ENCODE peak calls at places on chromosomes 4 and X, in eight cellular contexts. S, X, R, Q, C, O, V and N are unnamed samples. For H3K9me3 and H3K4me1, the result is how much of the 10 kb centered on the place peaks cover.

GRCh38 chrX:152025656-152026440 is 51.4 kb upstream of the GABRE start:
- DNase-seq in S (no peak), X (no peak), R (no peak), Q (no peak), C (no peak), O (no peak), V (no peak), N (no peak)

GRCh38 chr4:53196195-53196641 is 169.6 kb downstream of the SCFD2 start:
- DNase-seq in S (no peak), X (no peak), R (no peak), Q (no peak), C (no peak), O (no peak), V (peak), N (no peak)

GRCh38 chr4:140291259-140291658 is 82.2 kb upstream of the SCOC start:
- DNase-seq in S (no peak), X (no peak), R (no peak), Q (no peak), C (no peak), O (no peak), V (no peak), N (no peak)

GRCh38 chr4:72895408-72895807 is 174.1 kb downstream of the COX18 start:
- DNase-seq in S (no peak), X (no peak), R (peak), Q (no peak), C (no peak), O (no peak), V (no peak), N (no peak)

GRCh38 chrX:134258202-134258601 is 21.2 kb downstream of the CCDC160 start:
- DNase-seq in S (no peak), X (no peak), R (no peak), Q (no peak), C (no peak), O (no peak), V (no peak), N (no peak)

GRCh38 chr4:126405369-126405982 is 1090.7 kb downstream of the FAT4 start:
- DNase-seq in S (no peak), X (peak), R (no peak), Q (peak), C (no peak), O (no peak), V (peak), N (no peak)

GRCh38 chr4:147749811-147750321 is 18.0 kb downstream of the ARHGAP10 start:
- DNase-seq in S (no peak), X (no peak), R (no peak), Q (no peak), C (no peak), O (no peak), V (no peak), N (no peak)

GRCh38 chr4:175536852-175537453 is 275.1 kb downstream of the GPM6A start:
- DNase-seq in S (no peak), X (peak), R (no peak), Q (no peak), C (no peak), O (no peak), V (no peak), N (peak)

GRCh38 chr4:138555584-138555983 is 313.4 kb upstream of the SLC7A11 start:
- DNase-seq in S (no peak), X (peak), R (peak), Q (peak), C (no peak), O (no peak), V (no peak), N (peak)

GRCh38 chrX:48507246-48507645 is 1.5 kb upstream of the PORCN start:
- DNase-seq in S (no peak), X (no peak), R (no peak), Q (no peak), C (no peak), O (no peak), V (no peak), N (no peak)

GRCh38 chr4:140256335-140256734 is 102.4 kb upstream of the MAML3 start:
- DNase-seq in S (no peak), X (no peak), R (peak), Q (peak), C (peak), O (no peak), V (peak), N (peak)

GRCh38 chrX:104137496-104137895 is 19.3 kb downstream of the SLC25A53 start:
- DNase-seq in S (no peak), X (no peak), R (no peak), Q (no peak), C (no peak), O (no peak), V (peak), N (no peak)

GRCh38 chrX:28491322-28491721 is 95.9 kb upstream of the IL1RAPL1 start:
- DNase-seq in S (no peak), X (no peak), R (no peak), Q (no peak), C (no peak), O (no peak), V (no peak), N (no peak)

GRCh38 chrX:2334237-2334636 is 166.5 kb downstream of the DHRSX start:
- DNase-seq in S (no peak), X (no peak), R (no peak), Q (no peak), C (no peak), O (no peak), V (no peak), N (no peak)

GRCh38 chr4:42350611-42351182 is 46.6 kb upstream of the SHISA3 start:
- DNase-seq in S (no peak), X (no peak), R (no peak), Q (no peak), C (no peak), O (no peak), V (no peak), N (no peak)

GRCh38 chr4:155207534-155208257 is 740 bp upstream of the NPY2R start:
- DNase-seq in S (no peak), X (peak), R (peak), Q (peak), C (no peak), O (no peak), V (peak), N (no peak)

GRCh38 chr4:7458066-7458425 is 23.3 kb upstream of the PSAPL1 start:
- DNase-seq in S (no peak), X (no peak), R (no peak), Q (no peak), C (no peak), O (no peak), V (no peak), N (no peak)

GRCh38 chr4:107243141-107243779 is 207.1 kb upstream of the DKK2 start:
- DNase-seq in S (no peak), X (no peak), R (no peak), Q (no peak), C (peak), O (no peak), V (no peak), N (no peak)

GRCh38 chrX:3244955-3245354 is 101.5 kb downstream of the MXRA5 start:
- DNase-seq in S (no peak), X (no peak), R (no peak), Q (no peak), C (no peak), O (no peak), V (peak), N (peak)

GRCh38 chr4:165079476-165079875 is 25.8 kb downstream of the TRIM75 start:
- DNase-seq in S (no peak), X (peak), R (peak), Q (no peak), C (peak), O (peak), V (peak), N (peak)

GRCh38 chr4:187615972-187616371 is 379.6 kb upstream of the ZFP42 start:
- DNase-seq in S (no peak), X (no peak), R (no peak), Q (no peak), C (no peak), O (no peak), V (no peak), N (no peak)

GRCh38 chr4:41580007-41580406 is 42.0 kb downstream of the LIMCH1 start:
- DNase-seq in S (no peak), X (no peak), R (no peak), Q (no peak), C (no peak), O (no peak), V (no peak), N (no peak)

GRCh38 chrX:131729295-131729694 is 185.4 kb downstream of the OR13H1 start:
- DNase-seq in S (no peak), X (no peak), R (no peak), Q (no peak), C (peak), O (no peak), V (no peak), N (no peak)

GRCh38 chrX:117839544-117839943 is 277.1 kb downstream of the KLHL13 start:
- DNase-seq in S (no peak), X (no peak), R (peak), Q (peak), C (no peak), O (no peak), V (no peak), N (no peak)

GRCh38 chrX:154019633-154020499 is at the start of gene IRAK1:
- DNase-seq in S (peak), X (peak), R (peak), Q (no peak), C (peak), O (no peak), V (peak), N (peak)

GRCh38 chr4:153816542-153816941 is 27.7 kb upstream of the SFRP2 start:
- DNase-seq in S (no peak), X (no peak), R (peak), Q (peak), C (no peak), O (no peak), V (no peak), N (no peak)

GRCh38 chr4:148058160-148058859 is 326.4 kb downstream of the ARHGAP10 start:
- DNase-seq in S (no peak), X (no peak), R (no peak), Q (no peak), C (no peak), O (no peak), V (no peak), N (no peak)

GRCh38 chr4:102847687-102848086 is 20.3 kb upstream of the UBE2D3 start:
- DNase-seq in S (no peak), X (no peak), R (no peak), Q (no peak), C (no peak), O (no peak), V (no peak), N (no peak)

GRCh38 chr4:85807247-85807915 is 332.4 kb downstream of the ARHGAP24 start:
- DNase-seq in S (no peak), X (no peak), R (no peak), Q (no peak), C (no peak), O (no peak), V (peak), N (no peak)

GRCh38 chr4:156968479-156968984 is 3.1 kb downstream of the PDGFC start:
- DNase-seq in S (no peak), X (peak), R (peak), Q (peak), C (peak), O (no peak), V (peak), N (peak)

GRCh38 chr4:137909910-137910309 is 332.2 kb downstream of the SLC7A11 start:
- DNase-seq in S (no peak), X (peak), R (peak), Q (peak), C (peak), O (no peak), V (no peak), N (no peak)

GRCh38 chrX:133415276-133416105 is at the start of gene GPC4:
- DNase-seq in S (no peak), X (peak), R (peak), Q (peak), C (peak), O (peak), V (no peak), N (peak)

GRCh38 chrX:154712781-154713391 is 38.0 kb downstream of the GAB3 start:
- DNase-seq in S (peak), X (no peak), R (no peak), Q (no peak), C (no peak), O (no peak), V (peak), N (peak)

GRCh38 chr4:61985426-61985825 is 785.3 kb downstream of the ADGRL3 start:
- DNase-seq in S (no peak), X (no peak), R (no peak), Q (no peak), C (no peak), O (no peak), V (no peak), N (no peak)
- H3K9me3 ChIP-seq in S (under half), X (under half), R (under half), Q (under half), C (under half), O (under half), V (under half), N (under half)

GRCh38 chrX:24027086-24027485 is at the start of gene KLHL15:
- DNase-seq in S (no peak), X (no peak), R (peak), Q (no peak), C (no peak), O (no peak), V (no peak), N (no peak)
- H3K27ac ChIP-seq in S (peak), X (peak), R (peak), Q (no peak), C (peak), O (peak), V (peak), N (peak)

DNA sequence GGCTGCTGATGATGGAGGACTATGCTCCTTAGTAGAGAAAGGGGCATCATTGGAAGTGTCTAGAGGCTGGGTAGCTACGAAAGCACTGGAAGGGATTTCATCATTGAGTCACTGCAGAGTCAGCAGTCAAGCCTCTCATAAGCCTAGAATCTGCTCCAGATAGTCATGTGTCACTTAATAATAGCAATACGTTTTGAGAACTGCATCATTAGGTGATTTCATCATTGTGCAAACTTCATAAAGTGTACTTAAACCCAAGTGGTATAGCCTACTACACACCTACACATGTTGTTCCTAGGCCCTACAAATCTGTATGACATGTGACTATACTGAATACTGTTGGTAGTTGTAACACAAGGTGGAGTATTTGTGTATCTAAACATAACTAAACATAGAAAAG is 165.6 kb downstream of the PTTG2 start:
- DNase-seq in S (no peak), X (no peak), R (no peak), Q (no peak), C (no peak), O (no peak), V (no peak), N (no peak)
- H3K4me1 ChIP-seq in S (under half), X (under half), R (under half), Q (under half), C (under half), O (under half), V (under half), N (under half)

DNA sequence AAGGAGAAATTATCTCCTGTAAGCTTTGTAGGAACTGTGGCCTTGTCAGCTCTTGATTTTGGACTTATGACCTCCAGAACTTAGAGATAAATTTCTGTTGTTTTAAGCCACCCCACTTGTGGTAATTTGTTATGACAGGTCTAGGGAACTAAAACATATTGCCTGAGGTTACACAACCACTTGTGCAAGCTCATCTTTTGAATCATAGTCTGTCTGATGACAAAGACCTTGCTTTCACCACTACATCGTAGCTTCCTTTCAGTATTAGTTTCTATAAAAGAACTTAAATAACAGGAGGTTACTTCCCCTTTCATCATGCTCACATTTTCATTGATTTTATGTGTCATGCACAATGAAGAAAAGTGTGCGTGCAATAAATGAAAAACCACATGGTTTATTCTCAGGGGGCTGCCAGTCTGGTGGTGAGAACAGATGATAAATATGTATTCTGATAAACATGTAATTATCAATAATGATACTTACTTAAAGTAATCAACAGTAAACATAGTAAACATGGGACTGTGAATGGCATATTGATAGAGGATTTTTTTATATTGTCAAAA is 690.0 kb upstream of the HS3ST1 start:
- DNase-seq in S (no peak), X (no peak), R (no peak), Q (no peak), C (no peak), O (no peak), V (no peak), N (no peak)
- H3K9me3 ChIP-seq in S (under half), X (under half), R (under half), Q (under half), C (under half), O (under half), V (under half), N (under half)

GRCh38 chr4:1086011-1086410 is 27.4 kb downstream of the RNF212 start:
- DNase-seq in S (no peak), X (no peak), R (no peak), Q (peak), C (no peak), O (no peak), V (no peak), N (no peak)
- H3K27ac ChIP-seq in S (no peak), X (no peak), R (no peak), Q (no peak), C (no peak), O (no peak), V (no peak), N (no peak)

GRCh38 chr4:10180927-10181744 is 64.5 kb upstream of the WDR1 start:
- DNase-seq in S (no peak), X (no peak), R (no peak), Q (no peak), C (no peak), O (no peak), V (peak), N (no peak)

GRCh38 chr4:10178763-10179162 is 62.2 kb upstream of the WDR1 start:
- DNase-seq in S (no peak), X (no peak), R (no peak), Q (no peak), C (no peak), O (no peak), V (no peak), N (no peak)

GRCh38 chr4:10180603-10180926 is 64.0 kb upstream of the WDR1 start:
- DNase-seq in S (no peak), X (no peak), R (no peak), Q (no peak), C (no peak), O (no peak), V (no peak), N (no peak)

GRCh38 chr4:10181745-10182445 is 65.3 kb upstream of the WDR1 start:
- DNase-seq in S (no peak), X (no peak), R (no peak), Q (no peak), C (no peak), O (no peak), V (no peak), N (no peak)

DNA sequence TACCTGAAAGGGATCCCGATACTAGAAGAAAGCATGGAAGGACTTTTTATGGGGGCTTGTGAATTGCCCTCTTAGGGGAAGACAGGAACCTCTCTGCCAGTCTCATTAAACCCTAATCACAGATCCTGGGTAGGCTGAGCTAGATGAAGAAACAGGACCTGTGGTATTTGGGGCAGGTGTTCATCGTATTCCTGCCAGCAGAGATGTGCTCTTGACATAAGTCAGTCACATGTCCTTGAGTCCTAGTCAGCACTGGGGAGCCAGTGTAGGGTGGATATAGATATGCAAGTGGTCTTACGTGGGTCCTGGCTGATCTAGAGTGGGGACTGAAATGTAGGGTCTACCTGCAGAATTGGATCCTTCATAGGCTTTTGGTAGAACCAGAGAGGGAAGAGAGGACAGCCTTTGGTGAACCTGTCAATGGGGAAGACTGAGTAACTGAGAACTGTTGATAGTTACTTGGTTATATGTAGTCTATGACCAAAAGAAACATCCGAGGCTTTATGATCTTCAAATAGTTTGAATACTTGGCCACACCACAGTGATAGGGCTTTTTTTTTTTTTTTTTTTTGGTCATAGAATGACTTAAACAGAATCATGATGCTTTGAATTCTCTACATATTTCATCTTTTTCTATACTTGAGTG is 63.5 kb upstream of the WDR1 start:
- DNase-seq in S (no peak), X (no peak), R (no peak), Q (no peak), C (no peak), O (no peak), V (no peak), N (no peak)
- H3K4me1 ChIP-seq in S (under half), X (under half), R (under half), Q (under half), C (under half), O (under half), V (under half), N (under half)

GRCh38 chr4:244471-244870 is 60.8 kb downstream of the ZNF732 start:
- DNase-seq in S (peak), X (peak), R (peak), Q (peak), C (peak), O (no peak), V (peak), N (peak)
- H3K9me3 ChIP-seq in S (under half), X (under half), R (half or more), Q (under half), C (under half), O (under half), V (under half), N (under half)

GRCh38 chrX:24718771-24719170 is 25.1 kb downstream of the POLA1 start:
- DNase-seq in S (no peak), X (no peak), R (no peak), Q (no peak), C (no peak), O (no peak), V (no peak), N (no peak)
- H3K27ac ChIP-seq in S (no peak), X (no peak), R (no peak), Q (no peak), C (no peak), O (no peak), V (no peak), N (no peak)

GRCh38 chr4:2486981-2487380 is 18.1 kb downstream of the RNF4 start:
- DNase-seq in S (no peak), X (no peak), R (no peak), Q (no peak), C (no peak), O (no peak), V (no peak), N (no peak)
- H3K4me1 ChIP-seq in S (half or more), X (under half), R (under half), Q (under half), C (under half), O (half or more), V (under half), N (under half)

DNA sequence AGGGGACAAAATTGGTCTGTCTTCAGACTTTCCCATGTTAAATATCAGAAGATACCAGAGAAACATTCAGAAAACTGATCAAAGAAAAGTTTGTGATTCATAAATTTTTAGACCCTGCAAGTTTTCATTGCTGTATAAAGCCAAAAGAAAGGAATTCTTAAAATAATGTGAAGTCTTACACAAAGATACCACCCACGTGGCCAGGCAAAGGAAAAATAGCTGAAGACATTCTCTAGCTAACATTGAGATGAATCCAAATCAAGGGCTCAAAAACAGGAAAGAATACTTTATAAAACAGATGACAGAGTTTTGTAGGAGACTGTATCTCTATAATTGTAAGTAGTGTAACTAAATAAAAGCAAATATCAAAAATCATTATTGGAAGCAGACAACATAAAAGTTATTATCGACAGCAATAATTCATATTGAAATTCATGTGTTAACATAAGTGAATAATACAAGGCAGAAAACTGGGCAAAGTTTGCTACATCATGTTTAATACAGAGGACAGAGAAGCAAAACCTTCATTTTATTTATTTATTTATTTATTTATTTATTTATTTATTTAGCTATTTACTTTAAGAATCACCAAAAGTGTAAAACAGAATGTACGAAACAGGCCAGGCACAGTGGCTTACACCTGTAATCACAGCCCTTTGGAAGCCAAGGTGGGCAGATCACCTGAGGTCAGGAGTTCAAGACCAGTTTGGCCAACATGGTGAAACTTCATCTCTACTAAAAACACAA is 204.6 kb upstream of the SLIT2 start:
- DNase-seq in S (no peak), X (no peak), R (no peak), Q (no peak), C (no peak), O (no peak), V (no peak), N (no peak)
- H3K9me3 ChIP-seq in S (under half), X (under half), R (under half), Q (under half), C (under half), O (under half), V (under half), N (under half)